ENCODE peak calls at places on chromosomes 16 and 17, in four cellular contexts. O is fibroblast of lung, T is HepG2, L is neural progenitor cell. Z is an unnamed sample. For H3K4me1, the result is how much of the 10 kb centered on the place peaks cover.

GRCh38 chr17:42459256-42459982 is 741 bp downstream of the ATP6V0A1 start:
- DNase-seq in O (peak), T (peak), L (peak), Z (no peak)

GRCh38 chr16:57539072-57539796 is 2.9 kb upstream of the CCDC102A start:
- DNase-seq in O (no peak), T (no peak), L (no peak), Z (no peak)

GRCh38 chr17:42118545-42118944 is 2.6 kb downstream of the KAT2A start:
- DNase-seq in O (no peak), T (peak), L (peak), Z (peak)

GRCh38 chr17:10116267-10116666 is 82.1 kb downstream of the GAS7 start:
- DNase-seq in O (no peak), T (no peak), L (no peak), Z (no peak)

GRCh38 chr17:6172642-6173330 is 102.6 kb downstream of the WSCD1 start:
- DNase-seq in O (no peak), T (no peak), L (peak), Z (no peak)

GRCh38 chr16:87178177-87178863 is 138.9 kb downstream of the C16orf95 start:
- DNase-seq in O (no peak), T (no peak), L (peak), Z (no peak)

GRCh38 chr17:81851423-81851822 is 8.9 kb downstream of the P4HB start:
- DNase-seq in O (no peak), T (no peak), L (no peak), Z (no peak)

GRCh38 chr16:52114414-52114813 is 432.5 kb downstream of the TOX3 start:
- DNase-seq in O (peak), T (no peak), L (no peak), Z (no peak)

GRCh38 chr16:66521951-66522771 is 27.8 kb downstream of the TK2 start:
- DNase-seq in O (peak), T (no peak), L (no peak), Z (peak)

GRCh38 chr16:64152010-64152767 is 969.7 kb downstream of the CDH11 start:
- DNase-seq in O (no peak), T (no peak), L (no peak), Z (no peak)

GRCh38 chr17:6558932-6559752 is 2.8 kb upstream of the PITPNM3 start:
- DNase-seq in O (no peak), T (no peak), L (no peak), Z (no peak)

GRCh38 chr17:29241015-29241963 is 5.4 kb upstream of the CRYBA1 start:
- DNase-seq in O (peak), T (peak), L (peak), Z (no peak)

GRCh38 chr17:1158879-1159278 is 20.9 kb downstream of the ABR start:
- DNase-seq in O (peak), T (no peak), L (no peak), Z (no peak)

GRCh38 chr17:17751489-17751995 is 70.3 kb downstream of the RAI1 start:
- DNase-seq in O (no peak), T (no peak), L (no peak), Z (no peak)
- H2AFZ ChIP-seq in O (no peak), T (no peak), L (no peak), Z (no peak)

DNA sequence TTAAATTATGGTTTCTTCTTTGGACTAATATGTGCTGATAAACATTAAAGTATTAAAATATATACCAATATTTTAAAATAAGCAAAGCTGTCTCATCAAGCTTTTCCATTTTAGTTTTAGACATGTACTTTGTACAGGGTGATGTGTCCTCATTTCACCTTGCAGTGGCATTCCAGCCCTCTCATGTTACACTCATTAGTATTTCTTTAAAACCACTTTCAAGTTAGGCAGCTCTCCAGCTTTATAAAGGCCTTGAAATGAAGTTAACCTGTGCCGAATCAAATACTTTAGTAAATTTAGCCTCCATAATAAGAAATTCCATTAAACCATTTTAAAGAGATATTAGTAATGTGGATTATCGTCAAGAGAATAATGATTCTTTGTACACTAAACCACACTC is 107.6 kb upstream of the HLF start:
- DNase-seq in O (peak), T (peak), L (no peak), Z (no peak)
- TF ChIP-seq CTCF in O (no peak), T (no peak), L (no peak), Z (no peak)

GRCh38 chr16:14072360-14072759 is 1.2 kb downstream of the MRTFB start:
- DNase-seq in O (no peak), T (no peak), L (no peak), Z (no peak)
- H3K4me1 ChIP-seq in O (under half), T (under half), L (under half), Z (under half)

DNA sequence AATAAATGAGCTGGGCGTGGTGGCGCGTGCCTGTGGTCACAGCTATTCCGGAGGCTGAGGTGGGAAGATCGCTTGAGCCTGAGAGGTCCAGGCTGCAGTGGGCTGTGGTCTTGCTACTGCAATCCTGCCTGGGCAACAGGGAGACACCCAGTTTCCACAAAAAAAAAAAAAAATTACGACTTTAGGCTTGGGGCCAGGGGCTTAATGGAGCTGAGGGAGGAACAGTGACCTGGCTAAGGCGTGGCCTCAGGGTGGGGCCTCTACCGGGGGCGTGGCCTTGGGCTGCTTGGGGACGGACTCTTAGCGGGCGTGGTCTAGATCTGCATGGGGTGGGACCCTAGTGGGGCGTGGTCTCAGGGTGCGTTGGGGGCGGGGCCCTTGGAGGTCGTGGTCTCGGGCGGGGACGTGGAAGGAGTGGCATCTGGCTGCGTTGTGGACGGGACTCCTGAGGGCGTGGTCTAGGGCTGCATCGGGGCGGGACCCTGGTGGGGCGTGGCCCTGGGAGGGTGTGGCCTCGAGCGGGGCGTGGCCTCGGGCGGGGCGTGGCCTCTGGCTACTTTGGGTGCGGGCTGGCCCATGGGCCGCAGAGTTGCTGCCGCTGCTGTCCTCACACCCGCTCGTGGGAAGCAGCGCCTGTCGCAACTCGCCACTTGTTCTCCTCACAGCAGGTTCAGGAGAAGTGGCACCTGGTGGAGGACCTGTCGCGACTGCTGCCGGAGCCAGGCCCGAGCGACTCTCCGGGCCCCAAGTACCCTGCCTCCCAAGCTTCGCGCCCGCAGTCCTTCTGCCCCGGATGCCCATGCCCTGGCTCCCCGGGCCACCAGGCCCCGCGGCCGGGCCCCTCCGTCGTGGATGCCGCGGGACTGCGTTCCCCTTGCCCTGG is 5.8 kb upstream of the C17orf99 start:
- DNase-seq in O (peak), T (peak), L (peak), Z (peak)
- H2AFZ ChIP-seq in O (no peak), T (no peak), L (no peak), Z (no peak)

DNA sequence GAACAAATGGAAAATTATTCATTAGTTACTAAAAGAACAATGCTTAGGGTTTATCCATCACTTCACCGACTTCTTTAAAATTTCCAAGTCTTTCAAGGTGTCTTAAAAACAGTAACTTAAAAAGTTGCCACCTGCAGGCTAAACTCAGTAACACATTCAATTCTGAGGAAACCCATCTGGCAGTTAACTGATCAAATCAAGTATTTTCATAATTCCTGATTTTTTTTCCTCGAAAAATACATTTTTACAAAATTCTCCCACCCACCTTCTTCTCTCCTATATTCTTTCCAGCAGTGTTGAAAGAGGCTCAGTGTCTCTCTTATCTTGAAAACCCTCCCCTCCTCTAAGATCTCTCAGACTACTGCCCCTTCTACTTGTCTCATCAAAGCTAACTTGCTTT is 29.9 kb downstream of the PARN start:
- DNase-seq in O (peak), T (peak), L (peak), Z (no peak)
- TF ChIP-seq CTCF in O (peak), T (peak), L (peak), Z (peak)

GRCh38 chr17:19384723-19385391 is 2.1 kb downstream of the MFAP4 start:
- DNase-seq in O (peak), T (no peak), L (no peak), Z (peak)
- H3K4me1 ChIP-seq in O (half or more), T (under half), L (under half), Z (under half)

GRCh38 chr16:20074089-20074956 is 633 bp upstream of the GPR139 start:
- DNase-seq in O (no peak), T (no peak), L (peak), Z (no peak)

GRCh38 chr16:20084624-20085226 is 11.0 kb upstream of the GPR139 start:
- DNase-seq in O (no peak), T (peak), L (no peak), Z (no peak)

GRCh38 chr16:20073203-20074088 is at the start of gene GPR139:
- DNase-seq in O (no peak), T (no peak), L (peak), Z (no peak)

GRCh38 chr16:20075243-20075642 is 1.6 kb upstream of the GPR139 start:
- DNase-seq in O (no peak), T (no peak), L (no peak), Z (no peak)

GRCh38 chr16:20079106-20079505 is 5.4 kb upstream of the GPR139 start:
- DNase-seq in O (no peak), T (no peak), L (no peak), Z (no peak)
- H2AFZ ChIP-seq in O (no peak), T (no peak), L (no peak), Z (no peak)

GRCh38 chr16:2770781-2771111 is 6.3 kb downstream of the ELOB start:
- DNase-seq in O (no peak), T (no peak), L (no peak), Z (no peak)

GRCh38 chr16:2769675-2770056 is 7.4 kb downstream of the ELOB start:
- DNase-seq in O (no peak), T (no peak), L (no peak), Z (no peak)

GRCh38 chr16:2769100-2769529 is 8.0 kb downstream of the ELOB start:
- DNase-seq in O (no peak), T (no peak), L (no peak), Z (no peak)

GRCh38 chr16:2771496-2772402 is 5.3 kb downstream of the ELOB start:
- DNase-seq in O (no peak), T (no peak), L (no peak), Z (no peak)

DNA sequence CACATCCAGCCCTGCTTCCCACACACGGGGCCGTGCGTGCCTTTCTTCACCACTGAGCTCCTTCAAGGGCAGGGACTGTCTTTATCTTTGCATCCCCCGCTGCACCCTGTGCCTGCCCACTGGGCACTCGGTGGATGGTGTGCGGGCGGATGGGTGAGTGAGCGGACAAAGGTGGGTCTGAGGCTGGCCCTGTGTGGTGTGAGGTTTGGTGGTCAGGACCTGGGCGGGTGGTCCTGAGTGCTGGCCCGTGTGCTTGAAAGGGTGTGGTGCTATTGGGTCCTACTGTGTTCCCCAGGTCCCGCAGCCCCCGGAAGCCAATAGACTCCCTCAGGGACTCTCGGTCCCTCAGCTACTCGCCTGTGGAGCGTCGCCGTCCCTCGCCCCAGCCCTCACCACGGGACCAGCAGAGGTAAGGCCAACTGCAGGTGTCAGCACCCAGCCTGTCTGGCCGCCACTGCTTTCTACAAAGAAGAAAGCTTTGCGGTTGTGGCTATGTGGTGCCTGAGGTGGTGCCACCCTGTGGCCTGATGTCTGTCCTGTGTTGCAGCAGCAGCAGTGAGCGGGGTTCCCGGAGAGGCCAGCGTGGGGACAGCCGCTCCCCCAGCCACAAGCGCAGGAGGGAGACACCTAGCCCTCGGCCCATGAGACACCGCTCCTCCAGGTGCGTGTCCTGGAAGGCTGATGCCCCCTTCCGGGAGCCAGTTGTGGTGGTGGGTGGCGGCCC is 6.9 kb downstream of the ELOB start:
- DNase-seq in O (no peak), T (no peak), L (no peak), Z (peak)
- TF ChIP-seq CTCF in O (no peak), T (peak), L (no peak), Z (peak)

DNA sequence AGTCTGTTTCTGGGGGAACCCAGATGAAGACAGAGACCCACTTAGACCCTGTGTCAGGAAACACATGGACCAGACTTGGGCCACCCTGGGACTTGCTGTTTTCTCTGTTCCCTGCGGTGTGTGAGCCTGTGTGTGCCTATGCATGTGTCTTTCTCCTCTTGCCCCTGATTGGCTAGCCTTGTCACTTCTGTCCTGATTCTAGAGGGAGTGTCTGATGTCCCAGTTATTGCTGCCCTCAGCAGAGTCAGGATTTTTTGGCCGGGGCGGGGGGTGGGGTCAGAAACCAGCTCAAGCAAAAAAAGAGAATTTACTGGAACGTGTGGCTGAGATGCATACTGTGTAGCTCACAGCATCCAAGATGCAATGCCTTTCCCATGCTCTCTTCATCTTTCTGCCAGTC is 30.5 kb downstream of the PLCG2 start:
- DNase-seq in O (no peak), T (no peak), L (no peak), Z (no peak)
- H3K4me1 ChIP-seq in O (under half), T (under half), L (under half), Z (under half)

DNA sequence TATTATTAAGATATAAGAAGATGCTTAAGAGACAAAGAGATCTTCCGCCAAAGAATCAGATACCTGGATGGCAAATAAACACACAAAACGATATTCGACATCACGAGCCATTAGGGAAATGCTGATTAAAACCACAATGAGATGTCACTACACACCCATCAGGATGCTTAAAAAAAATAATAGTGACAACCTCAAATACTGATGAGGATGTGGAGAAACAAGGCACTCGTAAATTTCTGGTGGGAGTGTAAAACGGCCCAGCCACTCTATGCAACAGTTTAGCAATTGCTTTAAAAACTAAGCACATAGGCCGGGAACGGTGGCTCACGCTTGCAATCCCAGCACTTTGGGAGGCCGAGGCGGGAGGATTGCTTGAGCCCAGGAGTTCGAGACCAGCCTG is 39.4 kb downstream of the TBC1D16 start:
- DNase-seq in O (no peak), T (no peak), L (no peak), Z (no peak)
- H2AFZ ChIP-seq in O (no peak), T (no peak), L (no peak), Z (no peak)